ENCODE peak calls at places on chromosome 19, in seven cellular contexts. One of them, this sample, is unnamed.

GRCh38 chr19:57903298-57904174 is 12.9 kb downstream of the ZNF417 start:
- DNase-seq in mucosa of descending colon: peak; percentile 36
- DNase-seq in neural crest cell: no peak
- DNase-seq in brain microvascular endothelial cell: no peak
- DNase-seq in fibroblast of pulmonary artery: peak; percentile 71
- DNase-seq in iPS DF 19.7: no peak
- DNase-seq in transverse colon: no peak
- DNase-seq in this sample: peak; percentile 35

GRCh38 chr19:3483226-3483628 is at the start of gene SMIM44:
- DNase-seq in fibroblast of pulmonary artery: no peak
- DNase-seq in brain microvascular endothelial cell: no peak
- DNase-seq in transverse colon: peak; percentile 53
- DNase-seq in neural crest cell: no peak
- DNase-seq in iPS DF 19.7: no peak
- DNase-seq in mucosa of descending colon: peak; percentile 71
- DNase-seq in this sample: no peak

GRCh38 chr19:11887618-11888531 is at the start of gene ZNF69:
- DNase-seq in iPS DF 19.7: peak; percentile 84
- DNase-seq in neural crest cell: peak; percentile 90
- DNase-seq in fibroblast of pulmonary artery: peak; percentile 62
- DNase-seq in transverse colon: peak; percentile 94
- DNase-seq in mucosa of descending colon: peak; percentile 94
- DNase-seq in brain microvascular endothelial cell: peak; percentile 75
- DNase-seq in this sample: peak; percentile 68

GRCh38 chr19:31648347-31648746 is 299.1 kb upstream of the TSHZ3 start:
- DNase-seq in iPS DF 19.7: no peak
- DNase-seq in fibroblast of pulmonary artery: no peak
- DNase-seq in neural crest cell: no peak
- DNase-seq in brain microvascular endothelial cell: peak; percentile 46
- DNase-seq in mucosa of descending colon: no peak
- DNase-seq in transverse colon: no peak
- DNase-seq in this sample: no peak

GRCh38 chr19:50293263-50294004 is 35.7 kb downstream of the KCNC3 start:
- DNase-seq in neural crest cell: no peak
- DNase-seq in transverse colon: no peak
- DNase-seq in mucosa of descending colon: no peak
- DNase-seq in fibroblast of pulmonary artery: no peak
- DNase-seq in iPS DF 19.7: no peak
- DNase-seq in brain microvascular endothelial cell: no peak
- DNase-seq in this sample: no peak

GRCh38 chr19:2315818-2316353 is 7.9 kb upstream of the LINGO3 start:
- DNase-seq in mucosa of descending colon: peak; percentile 75
- DNase-seq in iPS DF 19.7: no peak
- DNase-seq in brain microvascular endothelial cell: peak; percentile 35
- DNase-seq in fibroblast of pulmonary artery: peak; percentile 72
- DNase-seq in transverse colon: peak; percentile 71
- DNase-seq in neural crest cell: peak; percentile 75
- DNase-seq in this sample: peak; percentile 29

GRCh38 chr19:9917322-9917721 is 19.0 kb downstream of the OLFM2 start:
- DNase-seq in mucosa of descending colon: no peak
- DNase-seq in neural crest cell: peak; percentile 28
- DNase-seq in iPS DF 19.7: no peak
- DNase-seq in brain microvascular endothelial cell: peak; percentile 66
- DNase-seq in transverse colon: no peak
- DNase-seq in fibroblast of pulmonary artery: peak; percentile 47
- DNase-seq in this sample: peak; percentile 9

GRCh38 chr19:42313096-42313839 is at the start of gene TMEM145:
- DNase-seq in iPS DF 19.7: no peak
- DNase-seq in fibroblast of pulmonary artery: peak; percentile 52
- DNase-seq in brain microvascular endothelial cell: no peak
- DNase-seq in mucosa of descending colon: peak; percentile 66
- DNase-seq in transverse colon: peak; percentile 41
- DNase-seq in neural crest cell: peak; percentile 49
- DNase-seq in this sample: peak; percentile 17

GRCh38 chr19:42285546-42285945 is 16.4 kb upstream of the PRR19 start:
- DNase-seq in brain microvascular endothelial cell: no peak
- DNase-seq in iPS DF 19.7: no peak
- DNase-seq in mucosa of descending colon: no peak
- DNase-seq in neural crest cell: no peak
- DNase-seq in transverse colon: no peak
- DNase-seq in fibroblast of pulmonary artery: no peak
- DNase-seq in this sample: no peak

GRCh38 chr19:46495789-46496099 is at the start of gene PNMA8B:
- DNase-seq in neural crest cell: peak; percentile 98
- DNase-seq in transverse colon: no peak
- DNase-seq in fibroblast of pulmonary artery: peak; percentile 52
- DNase-seq in mucosa of descending colon: no peak
- DNase-seq in brain microvascular endothelial cell: peak; percentile 34
- DNase-seq in iPS DF 19.7: no peak
- DNase-seq in this sample: no peak

GRCh38 chr19:4976412-4977298 is 7.7 kb downstream of the KDM4B start:
- DNase-seq in neural crest cell: no peak
- DNase-seq in transverse colon: peak; percentile 66
- DNase-seq in brain microvascular endothelial cell: no peak
- DNase-seq in mucosa of descending colon: no peak
- DNase-seq in fibroblast of pulmonary artery: peak; percentile 99
- DNase-seq in iPS DF 19.7: peak; percentile 30
- DNase-seq in this sample: peak; percentile 93

GRCh38 chr19:1104452-1105216 is 840 bp downstream of the GPX4 start:
- DNase-seq in mucosa of descending colon: peak; percentile 89
- DNase-seq in iPS DF 19.7: no peak
- DNase-seq in transverse colon: peak; percentile 82
- DNase-seq in fibroblast of pulmonary artery: peak; percentile 72
- DNase-seq in neural crest cell: peak; percentile 64
- DNase-seq in brain microvascular endothelial cell: no peak
- DNase-seq in this sample: peak; percentile 33

GRCh38 chr19:277131-277530 is 14.1 kb downstream of the PLPP2 start:
- DNase-seq in mucosa of descending colon: no peak
- DNase-seq in neural crest cell: no peak
- DNase-seq in iPS DF 19.7: no peak
- DNase-seq in brain microvascular endothelial cell: no peak
- DNase-seq in transverse colon: no peak
- DNase-seq in fibroblast of pulmonary artery: no peak
- DNase-seq in this sample: no peak

GRCh38 chr19:1516395-1516753 is 3.6 kb upstream of the ADAMTSL5 start:
- DNase-seq in iPS DF 19.7: no peak
- DNase-seq in transverse colon: no peak
- DNase-seq in fibroblast of pulmonary artery: no peak
- DNase-seq in brain microvascular endothelial cell: no peak
- DNase-seq in mucosa of descending colon: no peak
- DNase-seq in neural crest cell: no peak
- DNase-seq in this sample: no peak

GRCh38 chr19:37989855-37990254 is 82.8 kb downstream of the SIPA1L3 start:
- DNase-seq in brain microvascular endothelial cell: no peak
- DNase-seq in mucosa of descending colon: no peak
- DNase-seq in transverse colon: no peak
- DNase-seq in iPS DF 19.7: no peak
- DNase-seq in neural crest cell: no peak
- DNase-seq in fibroblast of pulmonary artery: no peak
- DNase-seq in this sample: no peak

GRCh38 chr19:4267901-4268815 is 10.9 kb upstream of the SHD start:
- DNase-seq in neural crest cell: no peak
- DNase-seq in mucosa of descending colon: peak; percentile 72
- DNase-seq in transverse colon: peak; percentile 78
- DNase-seq in fibroblast of pulmonary artery: no peak
- DNase-seq in brain microvascular endothelial cell: no peak
- DNase-seq in iPS DF 19.7: no peak
- DNase-seq in this sample: no peak

GRCh38 chr19:52898101-52898500 is 666 bp upstream of the ZNF320 start:
- DNase-seq in iPS DF 19.7: no peak
- DNase-seq in brain microvascular endothelial cell: no peak
- DNase-seq in mucosa of descending colon: no peak
- DNase-seq in fibroblast of pulmonary artery: no peak
- DNase-seq in neural crest cell: peak; percentile 23
- DNase-seq in transverse colon: no peak
- DNase-seq in this sample: no peak

GRCh38 chr19:42150353-42150752 is 18.1 kb upstream of the POU2F2 start:
- DNase-seq in mucosa of descending colon: no peak
- DNase-seq in fibroblast of pulmonary artery: no peak
- DNase-seq in neural crest cell: no peak
- DNase-seq in iPS DF 19.7: no peak
- DNase-seq in brain microvascular endothelial cell: no peak
- DNase-seq in transverse colon: no peak
- DNase-seq in this sample: no peak

GRCh38 chr19:52453324-52454094 is at the start of gene ZNF578:
- DNase-seq in mucosa of descending colon: peak; percentile 64
- DNase-seq in transverse colon: peak; percentile 46
- DNase-seq in fibroblast of pulmonary artery: peak; percentile 86
- DNase-seq in brain microvascular endothelial cell: peak; percentile 81
- DNase-seq in iPS DF 19.7: no peak
- DNase-seq in neural crest cell: no peak
- DNase-seq in this sample: peak; percentile 60